ENCODE peak calls at places on chromosomes 12 and 14, in four cellular contexts. L is tibial artery, Z is upper lobe of left lung, R is mesendoderm. Q is an unnamed sample.

GRCh38 chr12:64587447-64587846 is 22.8 kb upstream of the RASSF3 start:
- DNase-seq in L (no peak), Z (no peak), R (no peak), Q (no peak)

GRCh38 chr14:24430143-24430681 is 458 bp downstream of the KHNYN start:
- DNase-seq in Z (peak; percentile 77), L (peak; percentile 79), R (peak; percentile 79), Q (peak; percentile 83)

GRCh38 chr12:116919247-116919671 is 8.5 kb downstream of the FBXW8 start:
- DNase-seq in L (no peak), Z (peak; percentile 40), R (peak; percentile 28), Q (no peak)

GRCh38 chr12:7059780-7060179 is 738 bp upstream of the C1S start:
- DNase-seq in R (no peak), Z (no peak), L (no peak), Q (no peak)

GRCh38 chr12:7092229-7092985 is at the start of gene C1R:
- DNase-seq in Z (peak; percentile 68), L (peak; percentile 89), R (peak; percentile 67), Q (peak; percentile 88)

GRCh38 chr14:101721951-101722661 is 39.4 kb upstream of the PPP2R5C start:
- DNase-seq in Z (peak; percentile 76), R (peak; percentile 87), L (no peak), Q (peak; percentile 73)

GRCh38 chr12:109739747-109740693 is 26.4 kb downstream of the FAM222A start:
- DNase-seq in L (peak; percentile 10), R (peak; percentile 97), Z (peak; percentile 11), Q (peak; percentile 42)

GRCh38 chr12:117680311-117680710 is 288.5 kb downstream of the KSR2 start:
- DNase-seq in L (no peak), R (peak; percentile 68), Z (no peak), Q (no peak)

GRCh38 chr12:10753066-10753465 is 29.9 kb upstream of the YBX3 start:
- DNase-seq in R (no peak), L (no peak), Z (no peak), Q (no peak)

GRCh38 chr12:91973813-91974212 is 171.8 kb downstream of the BTG1 start:
- DNase-seq in Z (no peak), R (no peak), L (no peak), Q (no peak)

GRCh38 chr14:101470266-101470665 is 91.0 kb upstream of the DIO3 start:
- DNase-seq in L (no peak), Z (no peak), R (no peak), Q (no peak)

GRCh38 chr12:82862069-82862841 is 175.5 kb downstream of the TMTC2 start:
- DNase-seq in Z (no peak), R (no peak), L (no peak), Q (no peak)

GRCh38 chr12:105922670-105923102 is 216.1 kb downstream of the NUAK1 start:
- DNase-seq in Z (no peak), R (no peak), L (no peak), Q (no peak)

GRCh38 chr12:70372881-70373280 is 6.8 kb downstream of the KCNMB4 start:
- DNase-seq in Z (no peak), R (no peak), L (no peak), Q (no peak)

GRCh38 chr12:49667319-49668090 is 39.7 kb downstream of the FMNL3 start:
- DNase-seq in L (no peak), Z (no peak), R (no peak), Q (no peak)

GRCh38 chr12:96774501-96775256 is 132.4 kb upstream of the NEDD1 start:
- DNase-seq in R (no peak), L (no peak), Z (no peak), Q (no peak)

GRCh38 chr12:115763376-115763775 is 514.1 kb downstream of the MED13L start:
- DNase-seq in L (no peak), R (no peak), Z (no peak), Q (no peak)

GRCh38 chr14:102500190-102500661 is 9.3 kb downstream of the ANKRD9 start:
- DNase-seq in R (no peak), L (peak; percentile 66), Z (peak; percentile 86), Q (no peak)

GRCh38 chr12:49952396-49953055 is 2.0 kb downstream of the AQP2 start:
- DNase-seq in R (no peak), L (no peak), Z (peak; percentile 46), Q (no peak)

GRCh38 chr14:45118594-45118993 is 15.7 kb downstream of the FKBP3 start:
- DNase-seq in L (no peak), Z (no peak), R (no peak), Q (no peak)
- H3K36me3 ChIP-seq in L (peaks cover 88% of the 10 kb centered on the region), Z (peaks cover 20% of the 10 kb centered on the region), R (peaks cover 3% of the 10 kb centered on the region), Q (no peaks in the 10 kb centered on the region)

DNA sequence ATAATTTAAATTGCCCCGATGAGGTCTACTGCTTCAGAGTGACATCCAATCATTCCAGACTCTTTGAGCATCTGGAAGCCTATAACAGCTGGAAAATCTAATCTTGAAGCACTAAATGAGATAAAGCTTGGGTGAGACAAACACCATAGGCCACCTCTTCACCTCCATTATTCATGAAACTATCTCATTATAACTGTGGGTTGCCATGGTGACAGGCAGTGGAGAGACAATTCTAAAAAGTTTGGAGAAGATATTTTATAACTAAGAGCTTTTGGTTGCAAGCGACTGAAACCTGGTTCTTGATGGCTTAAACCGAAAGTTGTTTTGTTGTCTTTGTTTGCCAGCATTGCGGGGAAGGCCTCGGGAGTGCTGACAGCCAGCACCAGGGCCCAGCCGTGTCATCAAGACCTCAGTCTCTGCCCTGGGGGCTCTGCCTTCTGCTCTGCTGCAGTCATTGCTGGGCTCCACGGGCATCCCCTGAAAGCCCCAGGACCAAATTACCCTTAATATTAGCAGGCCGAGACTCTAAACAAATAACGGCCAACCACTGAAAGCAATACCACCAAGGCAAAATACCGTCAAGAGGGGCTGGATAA is 353.6 kb upstream of the SFSWAP start:
- DNase-seq in R (peak; percentile 28), L (no peak), Z (no peak), Q (peak; percentile 21)
- H3K27ac ChIP-seq in R (no peak overlapping the region), L (no peak overlapping the region), Z (no peak overlapping the region), Q (no peak overlapping the region)

GRCh38 chr12:108731105-108731865 is at the start of gene CORO1C:
- DNase-seq in L (peak; percentile 96), Z (peak; percentile 98), R (peak; percentile 96), Q (peak; percentile 99)

GRCh38 chr12:108734200-108734906 is 3.0 kb upstream of the CORO1C start:
- DNase-seq in Z (peak; percentile 47), L (no peak), R (peak; percentile 37), Q (peak; percentile 84)

GRCh38 chr12:108731866-108732461 is 646 bp upstream of the CORO1C start:
- DNase-seq in R (peak; percentile 99), Z (peak; percentile 100), L (peak; percentile 100), Q (peak; percentile 100)

GRCh38 chr12:108733132-108733531 is 1.8 kb upstream of the CORO1C start:
- DNase-seq in Z (no peak), R (no peak), L (no peak), Q (no peak)

GRCh38 chr12:108732489-108732888 is 1.2 kb upstream of the CORO1C start:
- DNase-seq in Z (no peak), R (no peak), L (no peak), Q (no peak)
- H3K4me3 ChIP-seq in Z (peak overlapping the region; percentile 92), R (peak overlapping the region; percentile 17), L (peak overlapping the region; percentile 100), Q (peak overlapping the region; percentile 89)

GRCh38 chr12:68733661-68734071 is 12.3 kb upstream of the SLC35E3 start:
- DNase-seq in L (no peak), Z (no peak), R (peak; percentile 52), Q (no peak)
- H3K36me3 ChIP-seq in L (peaks cover 68% of the 10 kb centered on the region), Z (peaks cover 9% of the 10 kb centered on the region), R (peaks cover 10% of the 10 kb centered on the region), Q (peaks cover 55% of the 10 kb centered on the region)